ENCODE peak calls at places on chromosomes 1 and 21, in six cellular contexts. One of them, this sample, is unnamed.

GRCh38 chr1:216531308-216532239 is 108.3 kb upstream of the USH2A start:
- DNase-seq in cardiac muscle cell: peak; percentile 48
- DNase-seq in AG04450: no peak
- DNase-seq in GM10248: no peak
- DNase-seq in K562: no peak
- DNase-seq in osteocyte: no peak
- DNase-seq in this sample: no peak

GRCh38 chr1:1020415-1021009 is 592 bp downstream of the AGRN start:
- DNase-seq in AG04450: no peak
- DNase-seq in GM10248: no peak
- DNase-seq in K562: peak; percentile 75
- DNase-seq in cardiac muscle cell: no peak
- DNase-seq in osteocyte: no peak
- DNase-seq in this sample: no peak

GRCh38 chr21:32712043-32712442 is 15.8 kb downstream of the SYNJ1 start:
- DNase-seq in AG04450: no peak
- DNase-seq in osteocyte: no peak
- DNase-seq in cardiac muscle cell: no peak
- DNase-seq in GM10248: peak; percentile 62
- DNase-seq in K562: no peak
- DNase-seq in this sample: no peak

GRCh38 chr21:8989261-8989882 is 1532.0 kb upstream of the TPTE start:
- DNase-seq in osteocyte: no peak
- DNase-seq in AG04450: no peak
- DNase-seq in K562: peak; percentile 32
- DNase-seq in cardiac muscle cell: no peak
- DNase-seq in GM10248: no peak
- DNase-seq in this sample: no peak

GRCh38 chr1:167455786-167456446 is 62.4 kb downstream of the CD247 start:
- DNase-seq in cardiac muscle cell: peak; percentile 24
- DNase-seq in K562: no peak
- DNase-seq in AG04450: no peak
- DNase-seq in GM10248: peak; percentile 55
- DNase-seq in osteocyte: no peak
- DNase-seq in this sample: no peak

GRCh38 chr1:83545450-83545849 is 453.5 kb downstream of the TTLL7 start:
- DNase-seq in K562: no peak
- DNase-seq in AG04450: no peak
- DNase-seq in GM10248: no peak
- DNase-seq in osteocyte: no peak
- DNase-seq in cardiac muscle cell: no peak
- DNase-seq in this sample: no peak

GRCh38 chr1:155961937-155962336 is 16.4 kb downstream of the ARHGEF2 start:
- DNase-seq in cardiac muscle cell: peak; percentile 91
- DNase-seq in AG04450: peak; percentile 78
- DNase-seq in GM10248: no peak
- DNase-seq in osteocyte: no peak
- DNase-seq in K562: peak; percentile 48
- DNase-seq in this sample: no peak

GRCh38 chr1:198701766-198702539 is 63.1 kb downstream of the PTPRC start:
- DNase-seq in cardiac muscle cell: no peak
- DNase-seq in AG04450: no peak
- DNase-seq in osteocyte: no peak
- DNase-seq in GM10248: no peak
- DNase-seq in K562: no peak
- DNase-seq in this sample: no peak

GRCh38 chr1:234474375-234474774 is 4.6 kb downstream of the TARBP1 start:
- DNase-seq in osteocyte: no peak
- DNase-seq in AG04450: no peak
- DNase-seq in cardiac muscle cell: no peak
- DNase-seq in GM10248: no peak
- DNase-seq in K562: no peak
- DNase-seq in this sample: no peak

GRCh38 chr1:236149003-236149595 is 6.8 kb downstream of the GPR137B start:
- DNase-seq in AG04450: no peak
- DNase-seq in K562: no peak
- DNase-seq in osteocyte: no peak
- DNase-seq in GM10248: no peak
- DNase-seq in cardiac muscle cell: no peak
- DNase-seq in this sample: no peak

GRCh38 chr1:1337793-1338147 is 6.7 kb downstream of the TAS1R3 start:
- DNase-seq in cardiac muscle cell: no peak
- DNase-seq in osteocyte: no peak
- DNase-seq in K562: peak; percentile 96
- DNase-seq in GM10248: peak; percentile 77
- DNase-seq in AG04450: no peak
- DNase-seq in this sample: no peak

GRCh38 chr1:186899577-186899976 is 70.8 kb downstream of the PLA2G4A start:
- DNase-seq in AG04450: no peak
- DNase-seq in GM10248: peak; percentile 6
- DNase-seq in osteocyte: no peak
- DNase-seq in cardiac muscle cell: no peak
- DNase-seq in K562: no peak
- DNase-seq in this sample: no peak

GRCh38 chr1:26531651-26532131 is 2.1 kb downstream of the RPS6KA1 start:
- DNase-seq in GM10248: no peak
- DNase-seq in K562: no peak
- DNase-seq in osteocyte: no peak
- DNase-seq in AG04450: no peak
- DNase-seq in cardiac muscle cell: no peak
- DNase-seq in this sample: no peak

GRCh38 chr1:6474815-6475282 is 8.9 kb upstream of the TNFRSF25 start:
- DNase-seq in AG04450: no peak
- DNase-seq in GM10248: no peak
- DNase-seq in osteocyte: no peak
- DNase-seq in K562: no peak
- DNase-seq in cardiac muscle cell: no peak
- DNase-seq in this sample: no peak

GRCh38 chr1:55575571-55576279 is 360.6 kb upstream of the USP24 start:
- DNase-seq in AG04450: no peak
- DNase-seq in osteocyte: no peak
- DNase-seq in K562: no peak
- DNase-seq in cardiac muscle cell: no peak
- DNase-seq in GM10248: no peak
- DNase-seq in this sample: no peak

GRCh38 chr21:37009740-37010341 is 3.3 kb downstream of the RIPPLY3 start:
- DNase-seq in K562: peak; percentile 89
- DNase-seq in AG04450: peak; percentile 49
- DNase-seq in osteocyte: peak; percentile 96
- DNase-seq in cardiac muscle cell: peak; percentile 90
- DNase-seq in GM10248: peak; percentile 89
- DNase-seq in this sample: peak; percentile 90
- TF ChIP-seq CTCF in K562: peak; percentile 98
- TF ChIP-seq CTCF in AG04450: peak; percentile 88
- TF ChIP-seq CTCF in osteocyte: peak; percentile 89
- TF ChIP-seq CTCF in cardiac muscle cell: peak; percentile 88
- TF ChIP-seq CTCF in GM10248: peak; percentile 93
- TF ChIP-seq CTCF in this sample: peak; percentile 89

GRCh38 chr21:15978158-15978805 is 248.5 kb downstream of the USP25 start:
- DNase-seq in GM10248: no peak
- DNase-seq in K562: no peak
- DNase-seq in osteocyte: no peak
- DNase-seq in AG04450: no peak
- DNase-seq in cardiac muscle cell: peak; percentile 54
- DNase-seq in this sample: no peak

DNA sequence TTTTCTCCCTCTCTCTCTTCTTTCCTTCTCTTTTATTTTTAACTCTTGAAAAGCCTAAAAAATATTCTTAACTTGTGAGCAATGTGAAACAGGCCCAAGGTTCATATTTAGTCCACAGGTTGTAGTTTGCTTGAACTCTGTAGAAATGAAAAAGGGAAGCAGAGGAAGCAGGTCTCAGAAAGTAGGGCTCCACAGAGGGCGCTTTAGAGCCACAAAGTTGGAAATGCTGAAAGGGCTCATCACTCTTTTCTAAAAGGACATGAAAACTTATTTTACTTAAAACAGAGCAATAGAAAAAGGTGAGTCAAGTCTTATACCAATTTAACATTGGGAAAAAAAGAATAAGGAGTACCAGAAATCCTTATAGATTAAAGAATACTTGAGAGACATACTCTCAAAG is 247.0 kb downstream of the USP25 start:
- DNase-seq in GM10248: no peak
- DNase-seq in osteocyte: no peak
- DNase-seq in cardiac muscle cell: no peak
- DNase-seq in AG04450: no peak
- DNase-seq in K562: no peak
- DNase-seq in this sample: no peak
- TF ChIP-seq CTCF in GM10248: no peak
- TF ChIP-seq CTCF in osteocyte: peak; percentile 25
- TF ChIP-seq CTCF in cardiac muscle cell: peak; percentile 52
- TF ChIP-seq CTCF in AG04450: peak; percentile 49
- TF ChIP-seq CTCF in K562: no peak
- TF ChIP-seq CTCF in this sample: peak; percentile 46

DNA sequence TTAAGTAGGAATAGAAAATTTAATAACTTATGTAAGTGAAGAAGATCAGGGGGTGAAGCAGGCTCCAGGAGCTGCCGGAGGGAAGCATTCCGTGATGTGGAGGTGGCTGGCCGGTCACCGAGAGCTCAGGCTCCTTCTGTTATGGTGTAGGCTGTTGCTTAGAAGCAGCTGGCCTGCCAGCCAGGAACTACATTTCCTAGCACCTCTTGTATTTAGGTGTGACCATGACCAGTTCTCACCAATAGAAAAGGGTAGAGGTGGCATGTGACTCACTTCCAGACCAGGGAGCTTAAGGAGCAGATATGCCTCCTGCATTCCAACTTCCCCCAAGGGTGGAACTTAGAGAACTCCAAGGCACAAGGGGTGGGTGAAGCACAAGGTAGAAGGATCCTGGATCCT is 120.7 kb downstream of the ACTL8 start:
- DNase-seq in osteocyte: no peak
- DNase-seq in K562: no peak
- DNase-seq in GM10248: no peak
- DNase-seq in AG04450: no peak
- DNase-seq in cardiac muscle cell: peak; percentile 56
- DNase-seq in this sample: no peak
- TF ChIP-seq CTCF in osteocyte: no peak
- TF ChIP-seq CTCF in K562: no peak
- TF ChIP-seq CTCF in GM10248: no peak
- TF ChIP-seq CTCF in AG04450: no peak
- TF ChIP-seq CTCF in cardiac muscle cell: no peak
- TF ChIP-seq CTCF in this sample: no peak

DNA sequence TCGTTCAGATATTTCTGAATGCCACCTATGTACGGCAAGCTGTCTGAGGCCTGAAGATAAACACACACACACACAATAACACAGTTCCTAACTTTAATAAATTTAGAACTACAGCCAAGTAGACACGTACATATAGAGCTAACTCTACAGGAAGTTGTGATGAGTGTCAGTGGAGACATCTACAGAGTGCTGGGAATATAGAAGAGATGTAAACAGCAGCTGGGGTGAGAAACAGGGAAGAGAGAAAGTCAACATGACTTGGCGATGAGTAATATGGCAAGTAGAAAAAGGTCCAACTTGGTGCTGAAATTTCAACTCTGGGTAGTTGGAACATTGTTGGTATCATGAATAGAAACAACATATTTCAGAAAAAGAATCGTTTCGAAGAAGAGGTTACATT is 206.5 kb downstream of the ZP4 start:
- DNase-seq in osteocyte: no peak
- DNase-seq in cardiac muscle cell: peak; percentile 44
- DNase-seq in K562: no peak
- DNase-seq in GM10248: no peak
- DNase-seq in AG04450: no peak
- DNase-seq in this sample: no peak
- TF ChIP-seq CTCF in osteocyte: no peak
- TF ChIP-seq CTCF in cardiac muscle cell: no peak
- TF ChIP-seq CTCF in K562: no peak
- TF ChIP-seq CTCF in GM10248: no peak
- TF ChIP-seq CTCF in AG04450: no peak
- TF ChIP-seq CTCF in this sample: no peak

GRCh38 chr1:161157867-161158266 is 1.4 kb upstream of the USP21 start:
- DNase-seq in cardiac muscle cell: no peak
- DNase-seq in GM10248: no peak
- DNase-seq in osteocyte: no peak
- DNase-seq in K562: no peak
- DNase-seq in AG04450: no peak
- DNase-seq in this sample: no peak

GRCh38 chr1:161158316-161159016 is 834 bp upstream of the USP21 start:
- DNase-seq in cardiac muscle cell: no peak
- DNase-seq in K562: peak; percentile 38
- DNase-seq in GM10248: no peak
- DNase-seq in AG04450: no peak
- DNase-seq in osteocyte: no peak
- DNase-seq in this sample: no peak

GRCh38 chr1:161160763-161161162 is 1.5 kb downstream of the USP21 start:
- DNase-seq in K562: no peak
- DNase-seq in cardiac muscle cell: no peak
- DNase-seq in GM10248: no peak
- DNase-seq in AG04450: no peak
- DNase-seq in osteocyte: no peak
- DNase-seq in this sample: no peak

GRCh38 chr1:161159915-161160248 is 582 bp downstream of the USP21 start:
- DNase-seq in K562: no peak
- DNase-seq in AG04450: no peak
- DNase-seq in GM10248: no peak
- DNase-seq in osteocyte: no peak
- DNase-seq in cardiac muscle cell: no peak
- DNase-seq in this sample: no peak

DNA sequence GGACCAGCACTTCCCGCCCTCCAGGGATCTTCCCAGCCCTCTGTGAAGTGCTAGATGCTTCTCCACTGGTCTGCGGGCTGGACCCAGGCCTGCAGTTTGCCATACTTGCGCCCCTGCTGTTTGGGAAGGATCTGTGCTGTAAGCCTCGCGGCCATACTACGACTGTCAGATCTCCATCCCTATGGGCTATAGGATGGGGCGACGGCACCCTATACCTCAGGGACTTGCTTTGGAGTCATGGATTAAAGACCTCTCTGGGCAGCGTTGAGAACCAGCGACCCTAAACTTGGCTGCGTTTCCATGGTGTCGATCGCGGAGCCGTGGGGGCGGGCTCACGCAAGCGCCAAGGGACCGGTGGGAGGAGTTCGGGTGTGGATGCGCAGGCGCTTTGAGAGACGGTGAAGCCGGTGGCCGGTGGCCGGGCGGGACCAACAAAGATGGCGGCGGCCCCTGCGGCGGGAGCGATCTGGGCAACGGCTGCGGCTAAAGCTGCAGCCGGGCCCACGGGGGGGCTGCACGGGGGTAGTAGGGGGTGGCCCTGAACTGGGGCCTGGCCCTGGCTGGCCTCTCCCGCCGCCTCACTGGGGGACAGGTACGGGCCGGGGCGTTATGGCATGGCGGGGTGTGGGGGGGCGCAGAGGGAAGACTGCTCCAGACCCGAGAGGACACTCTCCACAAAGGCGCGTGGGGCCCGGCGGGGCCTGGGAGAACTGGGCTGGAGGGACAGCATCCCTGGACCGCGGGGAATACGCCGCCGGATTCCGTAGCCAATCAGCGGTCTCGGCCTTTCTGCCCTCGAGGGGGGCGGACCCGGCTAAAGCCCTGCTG is at the start of gene USP21:
- DNase-seq in AG04450: peak; percentile 51
- DNase-seq in osteocyte: peak; percentile 98
- DNase-seq in GM10248: peak; percentile 96
- DNase-seq in K562: peak; percentile 94
- DNase-seq in cardiac muscle cell: peak; percentile 93
- DNase-seq in this sample: peak; percentile 93
- TF ChIP-seq CTCF in AG04450: peak; percentile 49
- TF ChIP-seq CTCF in osteocyte: peak; percentile 19
- TF ChIP-seq CTCF in GM10248: no peak
- TF ChIP-seq CTCF in K562: peak; percentile 62
- TF ChIP-seq CTCF in cardiac muscle cell: peak; percentile 45
- TF ChIP-seq CTCF in this sample: peak; percentile 38

This sample was measured in type B pancreatic cell.